ENCODE peak calls at places on chromosome 11, in four cellular contexts. H is GM12878, W is GM12891, J is K562. V is an unnamed sample.

GRCh38 chr11:111069076-111069475 is 176.4 kb upstream of the POU2AF2 start:
- DNase-seq in W (no peak), H (no peak), J (no peak), V (no peak)

GRCh38 chr11:46414466-46414796 is 22.9 kb upstream of the CHRM4 start:
- DNase-seq in H (no peak), J (no peak), W (no peak), V (no peak)

GRCh38 chr11:33734441-33735165 is 1.6 kb downstream of the CD59 start:
- DNase-seq in H (no peak), J (no peak), W (no peak), V (no peak)

GRCh38 chr11:86978247-86978646 is 23.1 kb upstream of the FZD4 start:
- DNase-seq in J (no peak), W (no peak), H (no peak), V (no peak)

GRCh38 chr11:121886005-121886739 is 229.8 kb downstream of the BLID start:
- DNase-seq in H (no peak), J (no peak), W (no peak), V (no peak)

GRCh38 chr11:116703421-116703820 is 69.4 kb downstream of the BUD13 start:
- DNase-seq in H (no peak), W (no peak), J (no peak), V (no peak)

GRCh38 chr11:11142359-11142758 is 210.7 kb downstream of the CSNK2A3 start:
- DNase-seq in H (no peak), W (no peak), J (no peak), V (no peak)

GRCh38 chr11:104891135-104891534 is 7.1 kb downstream of the CASP12 start:
- DNase-seq in J (no peak), W (no peak), H (no peak), V (no peak)

GRCh38 chr11:116309446-116309845 is 463.3 kb downstream of the BUD13 start:
- DNase-seq in W (no peak), J (no peak), H (no peak), V (no peak)

GRCh38 chr11:68164437-68164836 is 43.2 kb upstream of the CHKA start:
- DNase-seq in J (no peak), W (no peak), H (no peak), V (no peak)

GRCh38 chr11:72598466-72598865 is 75.8 kb downstream of the PDE2A start:
- DNase-seq in H (no peak), W (no peak), J (no peak), V (no peak)

GRCh38 chr11:113114452-113115027 is 153.3 kb downstream of the NCAM1 start:
- DNase-seq in W (no peak), H (no peak), J (no peak), V (peak; percentile 4)

GRCh38 chr11:65489706-65490310 is 9.0 kb upstream of the MALAT1 start:
- DNase-seq in W (no peak), H (no peak), J (no peak), V (no peak)

GRCh38 chr11:368414-369335 is 624 bp upstream of the B4GALNT4 start:
- DNase-seq in W (peak; percentile 22), J (peak; percentile 82), H (no peak), V (no peak)

GRCh38 chr11:67136156-67136555 is 17.1 kb downstream of the KDM2A start:
- DNase-seq in J (no peak), W (no peak), H (no peak), V (no peak)

GRCh38 chr11:67490727-67491065 is 7.9 kb downstream of the AIP start:
- DNase-seq in H (no peak), W (peak; percentile 9), J (no peak), V (no peak)

GRCh38 chr11:103114836-103115235 is 5.6 kb downstream of the DYNC2H1 start:
- DNase-seq in W (no peak), H (no peak), J (no peak), V (no peak)

GRCh38 chr11:72736452-72737069 is 15.6 kb downstream of the ARAP1 start:
- DNase-seq in J (peak; percentile 47), H (no peak), W (no peak), V (peak; percentile 83)

GRCh38 chr11:84594602-84595001 is 1032.5 kb downstream of the DLG2 start:
- DNase-seq in W (no peak), J (no peak), H (no peak), V (no peak)

GRCh38 chr11:43575931-43576833 is 104.4 kb upstream of the HSD17B12 start:
- DNase-seq in W (no peak), H (no peak), J (no peak), V (no peak)

GRCh38 chr11:6742260-6742659 is 29.5 kb downstream of the OR2AG2 start:
- DNase-seq in W (no peak), J (no peak), H (no peak), V (no peak)

GRCh38 chr11:18567081-18567480 is 21.5 kb downstream of the UEVLD start:
- DNase-seq in H (no peak), J (no peak), W (no peak), V (no peak)

GRCh38 chr11:109739374-109739773 is 317.4 kb downstream of the C11orf87 start:
- DNase-seq in J (no peak), H (no peak), W (no peak), V (no peak)

GRCh38 chr11:26620282-26621045 is 48.4 kb upstream of the MUC15 start:
- DNase-seq in W (no peak), J (no peak), H (no peak), V (no peak)

GRCh38 chr11:118227865-118228785 is 3.3 kb upstream of the JAML start:
- DNase-seq in J (no peak), H (no peak), W (no peak), V (no peak)

GRCh38 chr11:393219-394033 is 583 bp upstream of the PKP3 start:
- DNase-seq in W (no peak), H (no peak), J (peak; percentile 87), V (no peak)

GRCh38 chr11:133898031-133898769 is 52.9 kb upstream of the SPATA19 start:
- DNase-seq in J (no peak), H (no peak), W (no peak), V (no peak)

GRCh38 chr11:60334005-60334620 is 7.1 kb downstream of the MS4A6E start:
- DNase-seq in J (peak; percentile 66), W (peak; percentile 36), H (no peak), V (peak; percentile 68)

GRCh38 chr11:73988227-73988626 is 5.6 kb upstream of the UCP2 start:
- DNase-seq in J (no peak), H (no peak), W (no peak), V (no peak)

GRCh38 chr11:106875013-106875412 is 143.3 kb downstream of the GUCY1A2 start:
- DNase-seq in W (no peak), H (no peak), J (no peak), V (no peak)

GRCh38 chr11:61774441-61774840 is 18.0 kb downstream of the TMEM258 start:
- DNase-seq in W (no peak), H (no peak), J (no peak), V (no peak)

GRCh38 chr11:121452609-121453150 is at the start of gene SORL1-AS1:
- DNase-seq in J (no peak), W (no peak), H (no peak), V (no peak)

GRCh38 chr11:44752262-44752661 is 25.5 kb downstream of the TSPAN18 start:
- DNase-seq in H (no peak), W (no peak), J (no peak), V (no peak)

GRCh38 chr11:46392421-46393230 is 1.1 kb upstream of the CHRM4 start:
- DNase-seq in H (no peak), W (peak; percentile 98), J (peak; percentile 89), V (peak; percentile 73)

GRCh38 chr11:111676878-111677585 is 74.8 kb downstream of the SIK2 start:
- DNase-seq in H (no peak), J (no peak), W (no peak), V (no peak)

GRCh38 chr11:122661182-122661945 is 5.8 kb downstream of the UBASH3B start:
- DNase-seq in W (no peak), J (no peak), H (no peak), V (no peak)

GRCh38 chr11:1443737-1444136 is 42.8 kb downstream of the MOB2 start:
- DNase-seq in H (no peak), W (no peak), J (no peak), V (no peak)

GRCh38 chr11:108775324-108775723 is 110.5 kb downstream of the DDX10 start:
- DNase-seq in W (no peak), J (no peak), H (no peak), V (no peak)

DNA sequence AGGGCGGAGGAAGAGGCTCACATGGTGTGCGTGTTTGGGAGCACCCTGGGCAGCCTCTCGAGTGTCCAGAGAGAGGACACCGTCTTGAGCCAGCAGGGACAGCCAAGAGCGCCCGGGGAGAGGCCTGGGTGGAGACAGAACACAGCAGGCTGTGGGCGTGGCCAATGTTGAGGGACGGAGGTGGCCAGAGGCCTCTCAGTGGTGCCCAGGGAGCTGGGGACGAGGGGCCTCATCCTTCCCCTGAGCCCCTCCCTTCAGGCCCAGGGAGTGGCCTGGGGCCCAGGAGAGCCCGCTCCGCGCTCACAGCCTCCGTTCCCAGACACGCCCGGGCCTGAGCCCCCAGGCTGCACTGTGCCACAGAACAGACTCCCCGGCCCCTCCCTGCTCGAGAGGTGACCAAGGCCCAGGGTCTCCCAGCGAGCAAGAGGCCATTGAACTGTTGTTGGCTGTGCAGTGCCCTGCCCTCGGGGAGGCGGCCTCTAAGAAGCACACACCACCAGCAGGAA is 48.4 kb downstream of the CDKN1C start:
- DNase-seq in J (peak; percentile 85), W (no peak), H (no peak), V (no peak)
- TF ChIP-seq SPI1 in J (no peak), W (no peak), H (no peak), V (no peak)

GRCh38 chr11:77150836-77151235 is 22.8 kb downstream of the MYO7A start:
- DNase-seq in J (no peak), W (no peak), H (no peak), V (no peak)
- TF ChIP-seq POLR2AphosphoS5 in J (no peak), W (no peak), H (no peak), V (no peak)

DNA sequence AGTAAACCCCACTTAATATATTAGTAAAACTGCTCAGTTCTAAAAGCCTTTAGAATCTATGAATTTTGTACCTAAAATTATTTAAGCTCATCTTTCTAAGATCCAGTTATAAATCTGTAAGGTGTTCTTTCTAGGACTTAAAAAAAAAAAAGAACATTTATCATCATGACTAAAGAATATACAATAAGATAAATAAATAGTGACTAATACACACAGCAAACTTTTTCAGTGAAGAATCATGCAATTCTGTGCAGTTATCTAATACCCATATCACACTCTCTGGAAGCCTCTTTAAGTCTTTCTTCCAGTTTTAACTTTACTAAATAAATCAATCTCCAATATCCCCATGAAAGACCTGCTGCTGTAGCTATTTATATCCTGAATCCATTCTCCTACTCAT is 59.8 kb downstream of the CEP57 start:
- DNase-seq in J (no peak), W (no peak), H (no peak), V (no peak)
- TF ChIP-seq SPI1 in J (no peak), W (no peak), H (no peak), V (no peak)

GRCh38 chr11:58392741-58393140 is 13.9 kb downstream of the OR5B3 start:
- DNase-seq in J (no peak), H (no peak), W (no peak), V (no peak)
- TF ChIP-seq POLR2AphosphoS5 in J (no peak), H (no peak), W (no peak), V (no peak)

DNA sequence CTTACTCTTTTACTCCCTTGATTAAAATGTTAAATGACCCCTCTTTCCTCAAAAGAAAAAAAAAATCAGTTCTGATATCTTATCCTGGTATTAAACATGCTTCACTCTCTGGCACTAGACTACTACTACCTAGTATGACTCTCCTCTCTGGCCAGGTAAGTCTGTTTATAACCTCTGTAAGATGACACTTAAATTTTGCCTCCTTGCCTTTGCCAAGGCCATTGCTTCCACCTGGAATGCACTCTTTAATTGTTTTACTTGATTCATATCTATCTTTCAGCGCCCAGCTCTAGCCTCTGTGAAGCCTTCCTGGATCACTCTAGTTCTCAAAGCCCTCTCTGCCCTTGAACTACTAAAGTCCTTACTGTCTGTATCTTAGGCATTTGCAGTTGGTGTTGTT is 170.4 kb downstream of the ETS1 start:
- DNase-seq in J (no peak), W (no peak), H (no peak), V (no peak)
- TF ChIP-seq SPI1 in J (no peak), W (no peak), H (no peak), V (no peak)